ENCODE peak calls at places on chromosomes 11 and 22, in eight cellular contexts. P is GM23338, Z is fibroblast of lung, L is astrocyte, M is HCT116, X is PC-3, B is neural progenitor cell, U is mammary epithelial cell. R is an unnamed sample.

GRCh38 chr11:77311701-77312100 is 10.2 kb upstream of the GDPD4 start:
- DNase-seq in P (no peak), Z (no peak), L (no peak), M (no peak), X (no peak), B (no peak), U (no peak), R (no peak)

GRCh38 chr11:105786766-105787165 is 176.9 kb downstream of the GRIA4 start:
- DNase-seq in P (peak; percentile 22), Z (no peak), L (no peak), M (no peak), X (no peak), B (peak; percentile 63), U (no peak), R (no peak)

GRCh38 chr11:100833276-100833675 is 146.2 kb downstream of the ARHGAP42 start:
- DNase-seq in P (no peak), Z (no peak), L (no peak), M (no peak), X (peak; percentile 64), B (no peak), U (no peak), R (no peak)

GRCh38 chr11:64920124-64920523 is 3.1 kb upstream of the ATG2A start:
- DNase-seq in P (no peak), Z (no peak), L (no peak), M (no peak), X (no peak), B (no peak), U (no peak), R (no peak)

GRCh38 chr11:11569936-11570491 is 51.8 kb downstream of the GALNT18 start:
- DNase-seq in P (no peak), Z (no peak), L (no peak), M (no peak), X (peak; percentile 13), B (no peak), U (peak; percentile 62), R (no peak)

GRCh38 chr11:19432370-19433163 is 191.8 kb upstream of the E2F8 start:
- DNase-seq in P (peak; percentile 22), Z (peak; percentile 91), L (peak; percentile 93), M (no peak), X (peak; percentile 72), B (no peak), U (peak; percentile 81), R (no peak)

GRCh38 chr22:30424471-30425326 is 869 bp upstream of the MTFP1 start:
- DNase-seq in P (peak; percentile 48), Z (no peak), L (no peak), M (no peak), X (no peak), B (peak; percentile 57), U (peak; percentile 52), R (peak; percentile 61)

GRCh38 chr11:86916330-86916729 is 38.9 kb downstream of the FZD4 start:
- DNase-seq in P (no peak), Z (peak; percentile 92), L (peak; percentile 89), M (peak; percentile 10), X (peak; percentile 96), B (no peak), U (peak; percentile 69), R (peak; percentile 95)

GRCh38 chr11:21771097-21771496 is 421.8 kb upstream of the ANO5 start:
- DNase-seq in P (no peak), Z (no peak), L (no peak), M (no peak), X (no peak), B (no peak), U (no peak), R (peak; percentile 17)

DNA sequence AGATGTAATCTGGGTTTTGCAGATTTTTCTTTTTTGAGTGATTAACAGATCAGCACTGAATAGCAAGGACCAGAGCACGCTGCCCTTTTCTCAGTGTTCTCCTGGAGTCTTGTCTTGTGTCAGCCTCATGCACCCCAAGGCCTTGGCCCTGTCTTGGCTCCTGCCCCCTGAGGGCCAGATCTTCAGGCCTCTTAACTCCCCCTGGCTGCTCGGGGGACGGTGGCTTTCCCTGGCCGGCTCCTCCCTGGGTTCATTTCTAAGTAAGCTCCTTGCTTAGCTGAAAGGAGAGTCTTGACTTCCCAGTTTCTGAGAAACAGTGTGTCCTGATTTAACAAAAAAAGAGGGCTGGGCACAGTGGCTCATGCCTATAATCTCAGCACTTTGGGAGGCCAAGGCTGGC is 1139.3 kb downstream of the BRD1 start:
- DNase-seq in P (no peak), Z (no peak), L (no peak), M (no peak), X (no peak), B (no peak), U (no peak), R (no peak)
- TF ChIP-seq EZH2 in P (no peak), Z (no peak), L (no peak), M (no peak), X (no peak), B (no peak), U (no peak), R (no peak)

GRCh38 chr11:128472128-128473110 is 114.9 kb downstream of the ETS1 start:
- DNase-seq in P (no peak), Z (peak; percentile 68), L (peak; percentile 65), M (no peak), X (peak; percentile 77), B (no peak), U (peak; percentile 42), R (no peak)
- H3K4me3 ChIP-seq in P (no peak overlapping the region), Z (no peak overlapping the region), L (no peak overlapping the region), M (no peak overlapping the region), X (no peak overlapping the region), B (no peak overlapping the region), U (no peak overlapping the region), R (no peak overlapping the region)

DNA sequence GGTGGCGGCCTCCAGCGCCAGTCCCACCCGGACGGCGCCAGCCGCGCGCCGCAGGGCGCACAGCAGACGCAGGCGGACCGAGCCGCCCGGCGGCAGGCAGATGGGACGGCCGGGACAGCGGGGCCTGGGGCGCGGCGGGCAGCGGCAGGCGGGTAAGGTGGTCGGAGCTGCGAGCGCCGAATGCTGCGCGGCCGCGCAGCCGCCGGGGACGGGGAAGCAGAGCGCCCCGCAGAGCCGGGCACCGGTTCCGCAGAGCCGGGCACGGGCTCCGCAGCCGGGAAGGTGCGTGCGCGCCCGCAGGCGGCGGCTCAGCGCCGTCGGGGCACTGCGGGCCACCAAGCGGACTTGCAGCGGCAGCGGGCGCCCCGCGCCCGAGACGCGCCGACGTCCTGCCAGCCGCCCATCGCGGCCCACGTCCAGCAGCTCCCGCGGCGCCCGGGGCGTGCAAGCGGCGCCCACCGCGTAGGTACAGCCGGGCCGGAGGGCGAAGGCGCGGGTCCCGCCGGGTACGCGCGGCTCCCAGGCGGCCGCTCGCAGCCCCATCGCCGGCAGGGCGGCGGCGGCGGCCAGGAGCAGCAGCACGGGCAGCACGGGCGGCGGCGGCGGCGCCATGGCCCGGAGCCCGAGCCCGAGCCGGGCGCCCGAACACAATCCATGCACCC is 730 bp downstream of the CELSR1 start:
- DNase-seq in P (peak; percentile 47), Z (no peak), L (no peak), M (no peak), X (no peak), B (peak; percentile 71), U (no peak), R (no peak)
- TF ChIP-seq EZH2 in P (no peak), Z (peak; percentile 60), L (peak; percentile 69), M (no peak), X (no peak), B (no peak), U (no peak), R (no peak)

GRCh38 chr11:125903753-125904659 is at the start of gene DDX25:
- DNase-seq in P (peak; percentile 88), Z (no peak), L (no peak), M (no peak), X (no peak), B (peak; percentile 85), U (peak; percentile 1), R (peak; percentile 67)

GRCh38 chr11:125902927-125903752 is at the start of gene PUS3:
- DNase-seq in P (peak; percentile 96), Z (peak; percentile 76), L (peak; percentile 63), M (peak; percentile 73), X (peak; percentile 90), B (peak; percentile 92), U (peak; percentile 76), R (peak; percentile 94)

GRCh38 chr11:125902315-125902926 is 585 bp downstream of the PUS3 start:
- DNase-seq in P (no peak), Z (no peak), L (no peak), M (no peak), X (peak; percentile 19), B (no peak), U (no peak), R (no peak)

GRCh38 chr11:125901872-125902271 is 1.1 kb downstream of the PUS3 start:
- DNase-seq in P (no peak), Z (no peak), L (no peak), M (no peak), X (no peak), B (no peak), U (no peak), R (no peak)

DNA sequence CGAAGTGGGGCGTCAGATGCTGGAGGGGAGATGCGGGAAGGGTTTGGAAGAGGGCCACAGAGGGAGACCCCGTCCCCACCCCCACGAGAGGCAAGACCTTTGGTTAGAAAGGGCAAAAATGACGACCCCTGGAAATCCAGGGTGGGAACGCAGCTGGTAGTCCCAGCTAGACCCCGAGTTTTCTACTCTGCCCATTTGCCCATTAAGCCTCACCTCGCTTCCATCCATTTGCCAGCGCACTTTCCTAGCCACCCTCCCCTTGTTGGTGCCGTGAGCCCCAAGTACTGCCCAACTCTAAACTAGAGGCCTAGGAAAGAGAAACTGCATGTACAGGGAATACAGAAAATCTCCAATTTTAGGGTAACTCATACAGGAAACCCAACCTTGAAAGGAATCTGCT is 370 bp downstream of the DDX25 start:
- DNase-seq in P (no peak), Z (no peak), L (no peak), M (no peak), X (no peak), B (no peak), U (no peak), R (no peak)
- H3K4me3 ChIP-seq in P (peak overlapping the region; percentile 88), Z (no peak overlapping the region), L (no peak overlapping the region), M (no peak overlapping the region), X (no peak overlapping the region), B (peak overlapping the region; percentile 77), U (no peak overlapping the region), R (peak overlapping the region; percentile 59)

R was measured in A673.